ENCODE peak calls at places on chromosomes 6 and 20, in five cellular contexts. K, I, G, J and Z are unnamed samples.

GRCh38 chr6:47524136-47524840 is 46.7 kb downstream of the CD2AP start:
- DNase-seq in K (no peak), I (no peak), G (no peak), J (no peak), Z (no peak)

GRCh38 chr20:13449868-13450441 is 188.8 kb downstream of the TASP1 start:
- DNase-seq in K (no peak), I (no peak), G (no peak), J (no peak), Z (no peak)

GRCh38 chr6:14863896-14864850 is 381.7 kb upstream of the JARID2 start:
- DNase-seq in K (no peak), I (no peak), G (no peak), J (no peak), Z (no peak)

GRCh38 chr6:163438940-163439335 is 24.4 kb downstream of the QKI start:
- DNase-seq in K (peak), I (no peak), G (no peak), J (no peak), Z (no peak)

GRCh38 chr6:75368151-75368779 is 83.7 kb upstream of the TMEM30A start:
- DNase-seq in K (peak), I (no peak), G (peak), J (peak), Z (no peak)

GRCh38 chr20:36818831-36819230 is 45.3 kb upstream of the DSN1 start:
- DNase-seq in K (no peak), I (no peak), G (no peak), J (no peak), Z (no peak)

GRCh38 chr20:7610681-7611080 is 329.6 kb downstream of the HAO1 start:
- DNase-seq in K (no peak), I (no peak), G (no peak), J (no peak), Z (no peak)

GRCh38 chr6:26327450-26328264 is 37.3 kb upstream of the BTN3A2 start:
- DNase-seq in K (peak), I (no peak), G (no peak), J (no peak), Z (no peak)

GRCh38 chr20:39897781-39898466 is 791.1 kb downstream of the MAFB start:
- DNase-seq in K (no peak), I (no peak), G (no peak), J (no peak), Z (no peak)

GRCh38 chr6:134864558-134864957 is 85.3 kb downstream of the ALDH8A1 start:
- DNase-seq in K (no peak), I (no peak), G (no peak), J (no peak), Z (no peak)

GRCh38 chr6:13383280-13384163 is 55.2 kb upstream of the TBC1D7 start:
- DNase-seq in K (peak), I (peak), G (no peak), J (no peak), Z (no peak)

GRCh38 chr6:43798688-43799444 is 28.9 kb downstream of the VEGFA start:
- DNase-seq in K (peak), I (no peak), G (no peak), J (peak), Z (no peak)

GRCh38 chr6:10884245-10884972 is 2.4 kb upstream of the SYCP2L start:
- DNase-seq in K (no peak), I (no peak), G (no peak), J (no peak), Z (no peak)

GRCh38 chr6:110557226-110557625 is 80.8 kb upstream of the SLC22A16 start:
- DNase-seq in K (no peak), I (no peak), G (no peak), J (no peak), Z (no peak)

GRCh38 chr6:134436950-134437349 is 119.0 kb upstream of the SGK1 start:
- DNase-seq in K (no peak), I (no peak), G (no peak), J (no peak), Z (no peak)

GRCh38 chr6:108123516-108123929 is 42.3 kb upstream of the NR2E1 start:
- DNase-seq in K (no peak), I (no peak), G (no peak), J (no peak), Z (no peak)

GRCh38 chr20:62605996-62606395 is 36.3 kb upstream of the SLCO4A1 start:
- DNase-seq in K (no peak), I (no peak), G (no peak), J (no peak), Z (no peak)

DNA sequence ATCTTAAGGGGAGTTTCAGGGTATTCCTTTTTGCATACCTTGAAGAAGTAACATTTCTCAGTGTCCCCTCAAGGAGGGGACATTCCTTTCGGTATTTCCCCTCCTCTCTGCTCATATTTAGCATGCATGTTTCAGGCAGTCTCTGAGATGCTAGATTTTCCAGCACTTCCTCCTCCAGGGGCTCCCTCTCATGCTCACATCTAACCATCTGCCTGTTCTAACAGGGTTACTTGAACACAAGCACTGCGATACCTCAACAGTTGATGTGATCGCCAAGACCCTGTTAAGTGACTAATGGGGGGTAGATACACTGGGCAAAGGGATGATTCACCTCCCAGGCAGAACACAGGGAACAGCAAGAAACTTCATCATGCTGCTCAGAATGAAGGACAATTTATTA is 12.9 kb upstream of the MCM3 start:
- DNase-seq in K (no peak), I (no peak), G (no peak), J (no peak), Z (no peak)
- H3K27ac ChIP-seq in K (no peak), I (no peak), G (no peak), J (no peak), Z (no peak)

GRCh38 chr6:22664968-22665367 is 95.6 kb downstream of the HDGFL1 start:
- DNase-seq in K (no peak), I (no peak), G (no peak), J (no peak), Z (no peak)
- TF ChIP-seq EP300 in K (no peak), I (no peak), G (no peak), J (no peak), Z (no peak)

GRCh38 chr6:119108076-119108475 is 29.6 kb upstream of the FAM184A start:
- DNase-seq in K (no peak), I (no peak), G (no peak), J (no peak), Z (no peak)
- H3K4me3 ChIP-seq in K (no peak), I (no peak), G (no peak), J (no peak), Z (no peak)

DNA sequence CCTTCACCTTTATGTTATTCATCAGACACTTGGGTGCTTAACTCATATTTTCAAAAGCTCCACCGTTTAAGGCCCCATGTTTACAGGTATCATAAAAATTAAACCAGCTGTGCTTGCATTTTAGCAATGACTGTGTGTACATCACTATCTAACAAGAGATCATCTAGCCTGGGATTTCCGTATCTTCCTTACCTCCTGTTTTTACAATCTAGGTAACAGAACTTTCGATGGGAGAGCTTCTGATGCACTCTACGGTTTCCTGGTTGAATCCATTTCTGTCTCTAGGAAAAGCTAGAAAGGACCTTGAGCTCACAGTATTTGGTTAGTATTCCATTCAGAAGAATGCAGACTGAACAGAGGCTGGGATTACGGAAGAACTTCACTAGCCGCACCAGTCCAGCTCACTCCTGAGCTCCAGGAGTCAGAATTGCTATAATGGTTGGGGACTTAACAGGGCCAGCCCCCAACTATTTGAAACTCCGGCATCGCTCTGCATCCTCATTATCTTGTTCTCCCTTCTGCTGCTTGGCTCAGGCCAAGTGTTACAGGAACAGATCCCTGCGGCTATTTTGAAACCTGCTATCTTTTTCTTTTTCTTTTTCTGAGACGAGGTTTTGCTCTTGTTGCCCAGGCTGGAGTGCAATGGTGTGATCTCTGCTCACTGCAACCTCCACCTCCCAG is 13.0 kb upstream of the CLDN20 start:
- DNase-seq in K (peak), I (no peak), G (no peak), J (no peak), Z (no peak)
- H3K27ac ChIP-seq in K (no peak), I (no peak), G (no peak), J (no peak), Z (no peak)